ENCODE peak calls at places on chromosomes 11 and 22, in six cellular contexts. P, U, W, K, B and J are unnamed samples.

GRCh38 chr11:78975081-78975480 is 400.4 kb upstream of the NARS2 start:
- DNase-seq in P (no peak), W (no peak), B (no peak), K (no peak), U (no peak), J (no peak)

GRCh38 chr11:77127969-77128691 is at the start of gene MYO7A:
- DNase-seq in B (peak), K (no peak), P (no peak), U (no peak), W (no peak), J (no peak)

GRCh38 chr11:1205121-1205986 is 17.5 kb upstream of the MUC5B start:
- DNase-seq in U (peak), K (no peak), P (no peak), W (no peak), B (peak), J (no peak)

GRCh38 chr11:91299980-91300379 is 924.6 kb upstream of the FAT3 start:
- DNase-seq in P (no peak), B (no peak), U (no peak), W (peak), K (no peak), J (no peak)

GRCh38 chr22:18088825-18089568 is 11.2 kb downstream of the PEX26 start:
- DNase-seq in W (no peak), U (no peak), B (no peak), P (peak), K (no peak), J (no peak)

GRCh38 chr22:22752556-22753477 is 108.4 kb downstream of the GGTLC2 start:
- DNase-seq in B (peak), U (no peak), K (no peak), P (peak), W (no peak), J (no peak)

GRCh38 chr11:3786781-3787428 is 10.4 kb downstream of the NUP98 start:
- DNase-seq in K (no peak), W (peak), P (no peak), U (no peak), B (no peak), J (no peak)

GRCh38 chr11:123181075-123181474 is 14.0 kb downstream of the CLMP start:
- DNase-seq in B (no peak), K (no peak), P (no peak), W (no peak), U (no peak), J (no peak)

GRCh38 chr11:121560251-121560650 is 107.5 kb upstream of the SORL1-AS1 start:
- DNase-seq in P (no peak), B (no peak), U (no peak), K (no peak), W (no peak), J (no peak)

GRCh38 chr11:11607772-11608171 is 14.0 kb downstream of the GALNT18 start:
- DNase-seq in W (no peak), P (no peak), K (no peak), B (no peak), U (no peak), J (no peak)

GRCh38 chr11:112320668-112321067 is 60.0 kb upstream of the PLET1 start:
- DNase-seq in W (peak), B (peak), U (peak), P (no peak), K (peak), J (no peak)

GRCh38 chr22:30234786-30235470 is 11.6 kb downstream of the LIF start:
- DNase-seq in K (no peak), W (peak), U (no peak), P (no peak), B (no peak), J (no peak)

GRCh38 chr11:118610773-118611432 is 3.5 kb downstream of the PHLDB1 start:
- DNase-seq in P (peak), B (peak), U (peak), W (no peak), K (no peak), J (no peak)

GRCh38 chr11:109112748-109113378 is 309.1 kb upstream of the C11orf87 start:
- DNase-seq in B (no peak), K (no peak), U (no peak), W (no peak), P (no peak), J (no peak)

GRCh38 chr11:43992834-43993637 is 50.6 kb downstream of the C11orf96 start:
- DNase-seq in K (no peak), U (no peak), W (peak), P (no peak), B (no peak), J (no peak)

GRCh38 chr11:46253258-46254134 is 24.0 kb upstream of the CREB3L1 start:
- DNase-seq in U (no peak), P (no peak), W (no peak), B (no peak), K (no peak), J (no peak)

GRCh38 chr11:128246364-128247234 is 340.8 kb downstream of the ETS1 start:
- DNase-seq in W (no peak), U (no peak), P (no peak), K (peak), B (no peak), J (no peak)

GRCh38 chr11:78420796-78421209 is 3.2 kb upstream of the GAB2 start:
- DNase-seq in B (peak), P (no peak), U (peak), K (no peak), W (no peak), J (peak)

GRCh38 chr11:72069200-72069599 is 11.1 kb downstream of the NUMA1 start:
- DNase-seq in P (no peak), U (no peak), W (no peak), B (no peak), K (no peak), J (no peak)

GRCh38 chr11:14095882-14096281 is 133.4 kb downstream of the SPON1 start:
- DNase-seq in W (no peak), P (no peak), B (no peak), K (no peak), U (no peak), J (no peak)

GRCh38 chr11:118090545-118091162 is 3.9 kb upstream of the SMIM35 start:
- DNase-seq in U (peak), B (no peak), K (no peak), W (no peak), P (no peak), J (no peak)

GRCh38 chr11:13329670-13330401 is 52.2 kb downstream of the BMAL1 start:
- DNase-seq in K (no peak), W (no peak), P (no peak), U (no peak), B (no peak), J (no peak)

GRCh38 chr11:59102259-59102765 is 4.7 kb upstream of the FAM111B start:
- DNase-seq in W (no peak), B (peak), K (no peak), P (peak), U (peak), J (no peak)

GRCh38 chr11:19241260-19242183 is 777 bp upstream of the E2F8 start:
- DNase-seq in U (peak), P (no peak), K (no peak), W (no peak), B (peak), J (peak)

GRCh38 chr11:13183094-13183825 is 94.3 kb upstream of the BMAL1 start:
- DNase-seq in P (peak), U (no peak), W (peak), B (no peak), K (no peak), J (peak)

GRCh38 chr22:20552913-20553401 is 45.5 kb downstream of the MED15 start:
- DNase-seq in K (no peak), W (no peak), B (no peak), U (no peak), P (no peak), J (no peak)

GRCh38 chr11:68942090-68942620 is 38.5 kb downstream of the IGHMBP2 start:
- DNase-seq in K (no peak), U (no peak), W (no peak), B (no peak), P (no peak), J (no peak)

GRCh38 chr22:26939466-26939865 is 282.1 kb downstream of the MIAT start:
- DNase-seq in U (no peak), P (no peak), W (no peak), K (no peak), B (no peak), J (no peak)

GRCh38 chr11:61357233-61357893 is 4.3 kb downstream of the CYB561A3 start:
- DNase-seq in P (no peak), W (no peak), B (no peak), K (no peak), U (no peak), J (no peak)

GRCh38 chr22:48662476-48663150 is 1165.1 kb downstream of the BRD1 start:
- DNase-seq in P (no peak), U (no peak), B (no peak), K (no peak), W (no peak), J (no peak)

GRCh38 chr22:48665286-48666010 is 1162.2 kb downstream of the BRD1 start:
- DNase-seq in K (no peak), P (no peak), U (no peak), W (no peak), B (no peak), J (no peak)

GRCh38 chr22:48664586-48664985 is 1163.1 kb downstream of the BRD1 start:
- DNase-seq in K (no peak), P (no peak), U (no peak), B (no peak), W (no peak), J (no peak)

GRCh38 chr22:48661984-48662383 is 1165.7 kb downstream of the BRD1 start:
- DNase-seq in U (no peak), B (no peak), P (no peak), K (no peak), W (no peak), J (no peak)

GRCh38 chr22:48663297-48663696 is 1164.4 kb downstream of the BRD1 start:
- DNase-seq in K (no peak), W (no peak), P (no peak), U (no peak), B (no peak), J (peak)
- H3K4me3 ChIP-seq in K (no peak), W (no peak), P (no peak), U (no peak), B (no peak), J (no peak)

GRCh38 chr11:57474751-57475115 is 14.4 kb downstream of the RTN4RL2 start:
- DNase-seq in B (no peak), P (no peak), U (no peak), W (no peak), K (no peak), J (no peak)
- H3K4me3 ChIP-seq in B (no peak), P (no peak), U (no peak), W (no peak), K (no peak), J (no peak)

DNA sequence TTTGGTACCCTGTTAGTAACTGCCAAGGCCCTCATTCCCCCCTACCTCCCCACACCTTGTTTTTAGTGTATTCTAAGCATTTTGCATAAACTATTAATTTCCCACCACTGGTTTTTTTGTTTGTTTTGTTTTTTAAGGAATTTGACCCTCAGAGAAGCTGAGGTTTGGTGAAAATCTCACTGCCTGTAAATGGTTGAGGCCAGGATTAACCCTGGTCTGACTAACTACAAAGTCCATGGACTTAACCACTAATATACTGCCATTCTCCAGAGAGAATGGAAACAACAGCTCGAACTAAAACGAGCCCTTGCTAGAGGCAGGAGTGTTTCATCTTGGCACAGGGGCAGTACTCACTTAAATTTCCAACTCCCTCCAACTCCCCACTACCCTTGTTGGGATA is 2.9 kb downstream of the CTNND1 start:
- DNase-seq in B (no peak), K (no peak), U (no peak), P (no peak), W (no peak), J (no peak)
- H3K4me3 ChIP-seq in B (peak), K (peak), U (peak), P (no peak), W (peak), J (no peak)

DNA sequence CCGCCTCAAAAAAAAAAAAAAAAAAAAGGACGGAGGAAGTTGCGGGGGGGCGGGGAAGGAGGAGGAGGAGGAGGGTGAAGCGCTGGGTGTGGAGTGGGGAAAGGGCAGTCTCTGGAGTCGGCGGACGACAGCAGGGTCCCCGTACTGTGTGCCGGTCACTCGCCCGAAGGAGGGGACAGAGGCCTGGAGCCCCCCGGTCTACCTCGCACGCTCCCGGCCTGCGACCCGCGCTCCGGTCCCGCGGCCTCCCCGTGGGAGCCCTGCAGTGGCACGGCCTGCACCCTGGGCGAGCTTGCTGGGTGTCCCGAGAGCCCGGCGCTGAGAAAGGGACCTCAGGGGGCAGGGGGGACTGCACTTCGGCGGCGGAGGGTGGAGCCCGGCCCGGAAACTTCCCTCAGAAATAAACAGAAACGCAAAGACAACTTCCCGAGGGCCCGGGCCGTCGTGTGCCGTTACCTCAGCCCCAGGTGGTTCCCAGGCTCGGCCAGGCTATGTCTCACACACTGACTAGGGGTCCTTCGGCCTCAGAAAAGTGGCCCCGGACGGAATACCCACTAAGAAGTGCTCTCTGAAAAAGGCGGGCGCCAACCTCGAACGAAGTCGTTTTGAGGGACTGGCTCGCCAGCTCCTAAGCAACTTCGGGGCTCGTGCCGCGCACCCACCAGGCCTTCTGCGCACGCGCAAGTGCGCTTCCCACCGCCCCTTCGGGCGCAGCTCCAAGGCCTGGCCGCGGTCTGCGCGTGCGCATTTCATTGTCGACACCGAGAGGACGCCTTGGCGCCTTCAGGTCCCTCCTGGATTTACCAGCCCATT is at the start of gene MAJIN:
- DNase-seq in P (peak), K (peak), U (peak), B (peak), W (peak), J (no peak)
- H3K4me3 ChIP-seq in P (peak), K (no peak), U (peak), B (peak), W (peak), J (no peak)

GRCh38 chr22:45210174-45210573 is 30.5 kb downstream of the KIAA0930 start:
- DNase-seq in U (no peak), W (no peak), K (no peak), P (no peak), B (peak), J (no peak)
- H3K4me3 ChIP-seq in U (no peak), W (no peak), K (peak), P (no peak), B (no peak), J (no peak)

DNA sequence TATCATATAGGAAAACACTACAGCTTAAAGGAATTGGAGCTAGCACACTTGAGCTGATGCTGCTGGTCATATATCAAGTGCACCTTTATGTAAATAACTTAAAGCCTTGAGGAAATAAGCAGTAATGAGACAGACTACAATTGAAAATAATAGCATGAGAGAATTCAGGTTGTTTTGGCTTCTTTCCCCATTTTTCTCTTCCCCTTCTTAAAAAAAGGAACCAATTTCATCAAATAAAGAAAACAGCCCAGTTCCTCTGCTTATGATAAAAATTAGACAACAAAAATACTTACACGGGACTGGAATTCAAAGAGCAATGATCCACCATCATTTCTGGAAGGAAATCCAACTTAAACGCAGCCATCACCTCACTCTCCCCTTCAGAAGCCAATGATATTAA is 50.2 kb upstream of the RAPSN start:
- DNase-seq in W (no peak), B (no peak), K (no peak), P (no peak), U (no peak), J (no peak)
- H3K4me3 ChIP-seq in W (no peak), B (peak), K (no peak), P (no peak), U (no peak), J (no peak)

DNA sequence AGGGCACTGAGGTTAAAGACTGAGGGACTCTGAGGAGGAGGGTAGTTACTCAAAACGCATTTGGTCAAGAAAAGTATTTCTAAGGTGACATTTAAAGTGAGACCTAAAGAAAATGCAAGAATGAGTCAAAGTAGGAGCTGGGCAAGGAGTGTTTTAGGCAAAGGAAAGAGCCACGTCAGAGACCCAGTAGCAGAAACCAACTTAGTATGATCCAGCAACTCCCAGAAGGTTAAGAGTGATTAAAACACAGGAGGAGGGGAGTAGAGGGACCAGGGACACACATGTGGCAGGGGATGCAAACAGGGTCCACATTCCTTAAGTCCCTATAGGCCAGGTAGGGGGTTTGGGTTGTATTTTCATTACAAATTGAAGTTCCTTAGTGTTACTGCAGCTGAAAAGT is 24.3 kb upstream of the CCDC34 start:
- DNase-seq in P (no peak), K (no peak), B (no peak), U (no peak), W (no peak), J (no peak)
- H3K4me3 ChIP-seq in P (no peak), K (no peak), B (no peak), U (no peak), W (no peak), J (no peak)